ENCODE peak calls at places on chromosome 5, in five cellular contexts. N, L, S, V and P are unnamed samples.

GRCh38 chr5:92678576-92679105 is 902.4 kb downstream of the NR2F1-AS1 start:
- DNase-seq in N (peak; percentile 9), L (no peak), S (peak; percentile 4), V (no peak), P (no peak)

GRCh38 chr5:173835131-173835530 is 53.0 kb upstream of the CPEB4 start:
- DNase-seq in N (no peak), L (no peak), S (no peak), V (no peak), P (no peak)

GRCh38 chr5:137415231-137415681 is 83.9 kb downstream of the SPOCK1 start:
- DNase-seq in N (no peak), L (no peak), S (no peak), V (no peak), P (no peak)

GRCh38 chr5:97065475-97065874 is 76.9 kb downstream of the LIX1 start:
- DNase-seq in N (no peak), L (no peak), S (no peak), V (no peak), P (no peak)

GRCh38 chr5:130643321-130643720 is 521.7 kb downstream of the HINT1 start:
- DNase-seq in N (no peak), L (no peak), S (no peak), V (no peak), P (no peak)

GRCh38 chr5:76345582-76345981 is 57.5 kb upstream of the IQGAP2 start:
- DNase-seq in N (no peak), L (no peak), S (no peak), V (no peak), P (no peak)

GRCh38 chr5:32357678-32358077 is 44.9 kb upstream of the MTMR12 start:
- DNase-seq in N (no peak), L (no peak), S (no peak), V (no peak), P (no peak)

GRCh38 chr5:88881566-88881965 is 1.4 kb downstream of the MEF2C start:
- DNase-seq in N (no peak), L (no peak), S (no peak), V (no peak), P (no peak)

GRCh38 chr5:17396247-17396646 is 101.8 kb upstream of the TAF11L2 start:
- DNase-seq in N (no peak), L (no peak), S (no peak), V (no peak), P (no peak)

GRCh38 chr5:142977363-142978051 is 207.3 kb downstream of the ARHGAP26 start:
- DNase-seq in N (no peak), L (no peak), S (no peak), V (peak; percentile 58), P (no peak)

GRCh38 chr5:91499943-91500531 is 116.9 kb upstream of the ARRDC3 start:
- DNase-seq in N (peak; percentile 44), L (peak; percentile 16), S (peak; percentile 30), V (no peak), P (no peak)

GRCh38 chr5:58107704-58108103 is 352.2 kb downstream of the PLK2 start:
- DNase-seq in N (no peak), L (no peak), S (no peak), V (no peak), P (no peak)

GRCh38 chr5:107808671-107809137 is 138.0 kb upstream of the EFNA5 start:
- DNase-seq in N (peak; percentile 63), L (peak; percentile 68), S (peak; percentile 13), V (no peak), P (peak; percentile 87)

GRCh38 chr5:125476888-125477585 is 730.6 kb upstream of the ZNF608 start:
- DNase-seq in N (no peak), L (no peak), S (no peak), V (no peak), P (no peak)

GRCh38 chr5:115986358-115986757 is 24.1 kb downstream of the LVRN start:
- DNase-seq in N (no peak), L (no peak), S (no peak), V (no peak), P (no peak)

GRCh38 chr5:6158974-6159863 is 219.1 kb downstream of the MED10 start:
- DNase-seq in N (no peak), L (no peak), S (peak; percentile 12), V (no peak), P (no peak)
- TF ChIP-seq SUZ12 in N (no peak), L (no peak), S (no peak), V (no peak), P (no peak)

GRCh38 chr5:74035521-74035937 is 409.5 kb downstream of the ARHGEF28 start:
- DNase-seq in N (peak; percentile 21), L (no peak), S (peak; percentile 49), V (peak; percentile 59), P (no peak)

GRCh38 chr5:74030821-74031220 is 404.8 kb downstream of the ARHGEF28 start:
- DNase-seq in N (no peak), L (no peak), S (no peak), V (no peak), P (no peak)

GRCh38 chr5:74032617-74033016 is 406.6 kb downstream of the ARHGEF28 start:
- DNase-seq in N (no peak), L (no peak), S (no peak), V (no peak), P (no peak)

GRCh38 chr5:74031536-74031935 is 405.5 kb downstream of the ARHGEF28 start:
- DNase-seq in N (no peak), L (no peak), S (no peak), V (no peak), P (no peak)

GRCh38 chr5:74034738-74035137 is 408.7 kb downstream of the ARHGEF28 start:
- DNase-seq in N (no peak), L (no peak), S (no peak), V (no peak), P (no peak)
- TF ChIP-seq SUZ12 in N (no peak), L (no peak), S (no peak), V (no peak), P (no peak)

GRCh38 chr5:112388739-112389138 is 30.3 kb downstream of the EPB41L4A start:
- DNase-seq in N (peak; percentile 46), L (no peak), S (no peak), V (no peak), P (no peak)
- TF ChIP-seq SUZ12 in N (no peak), L (no peak), S (no peak), V (no peak), P (no peak)

GRCh38 chr5:644971-645370 is 32.8 kb downstream of the CEP72 start:
- DNase-seq in N (no peak), L (no peak), S (no peak), V (no peak), P (no peak)
- TF ChIP-seq SUZ12 in N (no peak), L (no peak), S (no peak), V (no peak), P (no peak)

GRCh38 chr5:172479784-172480115 is 25.4 kb upstream of the SH3PXD2B start:
- DNase-seq in N (no peak), L (no peak), S (no peak), V (no peak), P (no peak)

GRCh38 chr5:172478256-172478655 is 23.9 kb upstream of the SH3PXD2B start:
- DNase-seq in N (no peak), L (no peak), S (no peak), V (no peak), P (no peak)

GRCh38 chr5:172481011-172481410 is 26.7 kb upstream of the SH3PXD2B start:
- DNase-seq in N (no peak), L (no peak), S (peak; percentile 22), V (no peak), P (no peak)

GRCh38 chr5:172479034-172479783 is 24.9 kb upstream of the SH3PXD2B start:
- DNase-seq in N (peak; percentile 92), L (peak; percentile 91), S (peak; percentile 89), V (peak; percentile 17), P (peak; percentile 78)

GRCh38 chr5:172477466-172477865 is 23.1 kb upstream of the SH3PXD2B start:
- DNase-seq in N (no peak), L (no peak), S (no peak), V (no peak), P (no peak)
- TF ChIP-seq SUZ12 in N (no peak), L (no peak), S (no peak), V (no peak), P (no peak)

GRCh38 chr5:59433174-59433573 is 460.4 kb downstream of the PDE4D start:
- DNase-seq in N (no peak), L (no peak), S (no peak), V (no peak), P (no peak)
- TF ChIP-seq SUZ12 in N (no peak), L (no peak), S (no peak), V (no peak), P (no peak)

GRCh38 chr5:139849501-139849900 is 53.9 kb downstream of the PSD2 start:
- DNase-seq in N (no peak), L (no peak), S (no peak), V (no peak), P (no peak)

GRCh38 chr5:139845846-139846681 is 50.5 kb downstream of the PSD2 start:
- DNase-seq in N (no peak), L (no peak), S (no peak), V (no peak), P (no peak)

GRCh38 chr5:139847091-139847490 is 51.5 kb downstream of the PSD2 start:
- DNase-seq in N (no peak), L (no peak), S (no peak), V (no peak), P (no peak)

GRCh38 chr5:139848508-139849100 is 53.0 kb downstream of the PSD2 start:
- DNase-seq in N (no peak), L (no peak), S (no peak), V (no peak), P (no peak)

GRCh38 chr5:139847790-139848507 is 52.3 kb downstream of the PSD2 start:
- DNase-seq in N (peak; percentile 51), L (no peak), S (no peak), V (no peak), P (peak; percentile 75)
- TF ChIP-seq SUZ12 in N (no peak), L (no peak), S (no peak), V (no peak), P (peak; percentile 52)